ENCODE peak calls at places on chromosomes 5 and 9, in seven cellular contexts. M is GM23338, P is OCI-LY7, S is PC-9, F is lower lobe of right lung, N is mammary epithelial cell, I is colonic mucosa. R is an unnamed sample.

GRCh38 chr5:164555809-164556208 is 1050.4 kb downstream of the MAT2B start:
- DNase-seq in M (no peak), P (no peak), S (no peak), F (no peak), N (peak), I (no peak), R (no peak)

GRCh38 chr5:55997742-55998351 is 3.1 kb upstream of the IL6ST start:
- DNase-seq in M (no peak), P (no peak), S (peak), F (no peak), N (peak), I (no peak), R (no peak)

GRCh38 chr5:8209500-8209899 is 340.6 kb downstream of the MTRR start:
- DNase-seq in M (no peak), P (no peak), S (no peak), F (no peak), N (no peak), I (no peak), R (no peak)

GRCh38 chr9:71758785-71759184 is 9.5 kb downstream of the CEMIP2 start:
- DNase-seq in M (no peak), P (no peak), S (peak), F (no peak), N (peak), I (peak), R (peak)

GRCh38 chr5:146291421-146292074 is 47.1 kb upstream of the POU4F3 start:
- DNase-seq in M (peak), P (peak), S (no peak), F (no peak), N (peak), I (no peak), R (peak)

GRCh38 chr5:124025306-124025705 is 513.3 kb downstream of the CSNK1G3 start:
- DNase-seq in M (peak), P (no peak), S (no peak), F (no peak), N (no peak), I (no peak), R (no peak)

GRCh38 chr9:6944093-6944551 is 186.3 kb downstream of the KDM4C start:
- DNase-seq in M (no peak), P (no peak), S (peak), F (no peak), N (peak), I (no peak), R (peak)

GRCh38 chr9:129506892-129507291 is 114.0 kb downstream of the C9orf50 start:
- DNase-seq in M (peak), P (no peak), S (no peak), F (no peak), N (no peak), I (no peak), R (no peak)

GRCh38 chr5:135185461-135186075 is 151.5 kb upstream of the PITX1 start:
- DNase-seq in M (peak), P (no peak), S (no peak), F (no peak), N (peak), I (peak), R (no peak)

GRCh38 chr9:96720435-96720834 is 57.5 kb downstream of the ZNF510 start:
- DNase-seq in M (no peak), P (no peak), S (no peak), F (no peak), N (no peak), I (no peak), R (no peak)

GRCh38 chr5:89729623-89730390 is 679.7 kb downstream of the CETN3 start:
- DNase-seq in M (no peak), P (no peak), S (peak), F (no peak), N (peak), I (no peak), R (no peak)
- TF ChIP-seq CTCF in M (peak), P (peak), S (peak), F (no peak), N (peak), I (peak), R (peak)

DNA sequence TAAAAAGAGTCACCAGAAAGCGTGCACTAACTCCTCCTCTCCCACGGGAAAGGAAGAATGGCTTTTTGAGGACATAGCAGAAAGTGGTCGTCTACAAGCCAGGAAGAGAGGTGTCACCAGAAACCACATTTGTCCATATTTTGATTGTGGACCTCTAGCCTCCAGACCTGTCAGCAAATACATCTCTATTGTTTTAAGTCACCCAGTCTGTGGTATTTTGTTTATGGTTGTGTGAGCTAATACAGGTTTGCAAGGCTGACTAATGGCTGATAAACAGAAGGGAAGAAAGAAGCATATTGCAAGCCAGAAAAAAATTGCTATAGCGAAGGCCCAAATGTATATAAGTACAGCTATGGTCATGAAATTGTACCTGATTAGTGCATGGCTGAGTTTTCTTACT is 21.4 kb downstream of the WDR70 start:
- DNase-seq in M (no peak), P (no peak), S (no peak), F (no peak), N (no peak), I (no peak), R (no peak)
- H3K4me3 ChIP-seq in M (no peak), P (no peak), S (no peak), F (no peak), N (no peak), I (no peak), R (no peak)

GRCh38 chr5:66701244-66701643 is 105.1 kb downstream of the MAST4 start:
- DNase-seq in M (no peak), P (peak), S (no peak), F (no peak), N (no peak), I (no peak), R (no peak)
- TF ChIP-seq CTCF in M (no peak), P (no peak), S (no peak), F (no peak), N (no peak), I (no peak), R (no peak)

GRCh38 chr5:138706655-138707480 is 46.4 kb upstream of the CTNNA1 start:
- DNase-seq in M (no peak), P (no peak), S (no peak), F (no peak), N (peak), I (no peak), R (no peak)

GRCh38 chr5:138702166-138702826 is 50.9 kb upstream of the CTNNA1 start:
- DNase-seq in M (no peak), P (no peak), S (no peak), F (no peak), N (no peak), I (no peak), R (peak)

GRCh38 chr5:138702827-138703194 is 50.4 kb upstream of the CTNNA1 start:
- DNase-seq in M (no peak), P (no peak), S (no peak), F (no peak), N (no peak), I (no peak), R (no peak)

GRCh38 chr5:138705567-138705966 is 47.7 kb upstream of the CTNNA1 start:
- DNase-seq in M (no peak), P (no peak), S (no peak), F (no peak), N (no peak), I (no peak), R (no peak)

DNA sequence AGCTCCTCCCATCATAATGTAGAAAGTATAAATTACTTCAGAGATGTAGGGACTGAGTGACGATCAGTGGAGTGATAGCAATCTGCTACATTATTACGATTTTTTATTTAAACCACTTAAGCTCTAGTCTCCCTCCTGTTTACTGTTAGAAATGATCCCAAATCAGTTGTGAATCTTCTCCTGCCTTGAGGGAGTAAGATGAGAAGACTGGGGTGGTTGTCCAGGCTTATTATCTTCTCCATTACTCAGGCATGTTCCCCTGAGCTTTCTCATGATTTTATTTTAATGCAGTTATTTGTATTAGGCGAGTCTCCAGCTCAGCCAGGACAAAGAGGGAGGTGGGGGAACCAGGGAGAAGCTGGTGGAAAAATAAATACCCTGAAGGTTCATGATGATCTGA is 48.2 kb upstream of the CTNNA1 start:
- DNase-seq in M (no peak), P (no peak), S (no peak), F (no peak), N (no peak), I (no peak), R (no peak)
- H3K4me3 ChIP-seq in M (no peak), P (no peak), S (no peak), F (no peak), N (no peak), I (no peak), R (no peak)

GRCh38 chr5:88606173-88606572 is 276.8 kb downstream of the MEF2C start:
- DNase-seq in M (no peak), P (no peak), S (no peak), F (no peak), N (no peak), I (no peak), R (no peak)

GRCh38 chr5:88606626-88607025 is 276.4 kb downstream of the MEF2C start:
- DNase-seq in M (no peak), P (no peak), S (no peak), F (no peak), N (no peak), I (no peak), R (no peak)

GRCh38 chr5:88607492-88607891 is 275.5 kb downstream of the MEF2C start:
- DNase-seq in M (no peak), P (no peak), S (no peak), F (no peak), N (no peak), I (no peak), R (no peak)

GRCh38 chr5:88602584-88602983 is 280.4 kb downstream of the MEF2C start:
- DNase-seq in M (peak), P (peak), S (no peak), F (no peak), N (no peak), I (peak), R (no peak)
- TF ChIP-seq CTCF in M (peak), P (peak), S (peak), F (peak), N (peak), I (peak), R (peak)

GRCh38 chr5:52990531-52990925 is 1.4 kb downstream of the ITGA2 start:
- DNase-seq in M (no peak), P (no peak), S (no peak), F (no peak), N (no peak), I (no peak), R (no peak)
- H3K4me3 ChIP-seq in M (peak), P (no peak), S (peak), F (peak), N (peak), I (peak), R (no peak)

GRCh38 chr9:31837211-31837610 is 547.2 kb upstream of the ACO1 start:
- DNase-seq in M (no peak), P (no peak), S (no peak), F (no peak), N (no peak), I (no peak), R (no peak)

GRCh38 chr9:31840702-31841101 is 543.7 kb upstream of the ACO1 start:
- DNase-seq in M (no peak), P (no peak), S (no peak), F (no peak), N (no peak), I (no peak), R (no peak)

GRCh38 chr9:31839273-31839672 is 545.2 kb upstream of the ACO1 start:
- DNase-seq in M (peak), P (no peak), S (no peak), F (no peak), N (no peak), I (no peak), R (peak)
- TF ChIP-seq CTCF in M (peak), P (no peak), S (peak), F (no peak), N (peak), I (no peak), R (peak)

GRCh38 chr9:10613413-10613812 is 611 bp upstream of the PTPRD start:
- DNase-seq in M (peak), P (no peak), S (no peak), F (no peak), N (no peak), I (no peak), R (no peak)
- H3K4me3 ChIP-seq in M (peak), P (no peak), S (no peak), F (peak), N (peak), I (no peak), R (peak)